ENCODE peak calls at places on chromosomes 11 and 22, in eight cellular contexts. N, S, F, B, T, U, X and K are unnamed samples.

GRCh38 chr11:73182824-73183321 is 35.2 kb upstream of the P2RY2 start:
- DNase-seq in N (no peak), S (no peak), F (no peak), B (no peak), T (no peak), U (no peak), X (no peak), K (no peak)

GRCh38 chr22:20131856-20132685 is 467 bp downstream of the ZDHHC8 start:
- DNase-seq in N (no peak), S (no peak), F (no peak), B (no peak), T (no peak), U (no peak), X (no peak), K (no peak)

GRCh38 chr22:28229566-28230483 is 310.8 kb upstream of the PITPNB start:
- DNase-seq in N (no peak), S (no peak), F (no peak), B (no peak), T (no peak), U (no peak), X (no peak), K (no peak)

GRCh38 chr22:46596819-46597218 is 23.4 kb upstream of the GRAMD4 start:
- DNase-seq in N (peak), S (no peak), F (peak), B (no peak), T (no peak), U (no peak), X (no peak), K (no peak)

GRCh38 chr11:67396587-67397398 is 4.9 kb downstream of the PPP1CA start:
- DNase-seq in N (peak), S (no peak), F (peak), B (no peak), T (no peak), U (no peak), X (no peak), K (no peak)

GRCh38 chr22:38766076-38766777 is 10.4 kb upstream of the SUN2 start:
- DNase-seq in N (peak), S (no peak), F (peak), B (no peak), T (no peak), U (peak), X (peak), K (peak)

GRCh38 chr11:61679893-61680621 is at the start of gene DAGLA:
- DNase-seq in N (peak), S (peak), F (peak), B (peak), T (no peak), U (peak), X (peak), K (peak)

GRCh38 chr11:70397983-70398833 is at the start of gene CTTN:
- DNase-seq in N (peak), S (peak), F (peak), B (peak), T (peak), U (peak), X (peak), K (peak)

GRCh38 chr11:71998649-71999310 is at the start of gene IL18BP:
- DNase-seq in N (no peak), S (no peak), F (no peak), B (peak), T (no peak), U (no peak), X (no peak), K (peak)

GRCh38 chr11:119816660-119817059 is 87.7 kb upstream of the NECTIN1 start:
- DNase-seq in N (no peak), S (no peak), F (no peak), B (no peak), T (no peak), U (no peak), X (no peak), K (peak)

GRCh38 chr11:83425137-83425466 is 138.9 kb upstream of the CCDC90B start:
- DNase-seq in N (no peak), S (no peak), F (no peak), B (no peak), T (no peak), U (no peak), X (no peak), K (no peak)